ENCODE peak calls at places on chromosomes 11 and 22, in seven cellular contexts. T is sigmoid colon, O is vagina, A is stomach, F is HCT116, C is esophagus squamous epithelium, H is right atrium auricular region. D is an unnamed sample.

GRCh38 chr22:19661156-19661555 is 53.1 kb upstream of the SEPTIN5 start:
- DNase-seq in A (no peak), O (no peak), F (no peak), T (no peak), H (no peak), C (no peak), D (no peak)

GRCh38 chr22:37135023-37135422 is 14.7 kb downstream of the IL2RB start:
- DNase-seq in C (no peak), T (no peak), A (no peak), H (no peak), F (no peak), O (no peak), D (no peak)

GRCh38 chr11:81359476-81359875 is 1374.2 kb downstream of the FAM181B start:
- DNase-seq in A (no peak), C (no peak), T (no peak), F (no peak), O (no peak), H (no peak), D (no peak)

GRCh38 chr11:8964324-8965320 is at the start of gene TMEM9B:
- DNase-seq in C (peak; percentile 42), O (peak; percentile 94), F (peak; percentile 78), A (peak; percentile 93), H (peak; percentile 92), T (peak; percentile 94), D (peak; percentile 97)

GRCh38 chr11:123330471-123330870 is 99.6 kb upstream of the GRAMD1B start:
- DNase-seq in O (no peak), F (no peak), H (no peak), A (no peak), C (no peak), T (no peak), D (no peak)

GRCh38 chr11:65917434-65918210 is 1.2 kb downstream of the C11orf68 start:
- DNase-seq in C (no peak), H (no peak), O (no peak), A (no peak), F (no peak), T (no peak), D (no peak)

GRCh38 chr11:112655386-112655785 is 305.8 kb upstream of the NCAM1 start:
- DNase-seq in T (peak; percentile 84), H (peak; percentile 80), F (no peak), C (peak; percentile 3), O (no peak), A (peak; percentile 33), D (peak; percentile 93)

GRCh38 chr11:70536051-70536877 is 137.9 kb downstream of the CTTN start:
- DNase-seq in C (no peak), F (no peak), O (no peak), A (no peak), H (no peak), T (peak; percentile 48), D (no peak)

GRCh38 chr11:124877631-124878496 is 12.6 kb downstream of the ROBO3 start:
- DNase-seq in O (no peak), H (no peak), T (peak; percentile 64), A (no peak), F (no peak), C (no peak), D (no peak)

GRCh38 chr11:82683029-82683428 is 50.6 kb downstream of the FAM181B start:
- DNase-seq in T (no peak), O (no peak), C (no peak), A (no peak), F (no peak), H (no peak), D (no peak)

GRCh38 chr11:1514349-1515061 is 27.9 kb upstream of the MOB2 start:
- DNase-seq in F (no peak), O (no peak), A (no peak), T (peak; percentile 84), H (no peak), C (no peak), D (no peak)

GRCh38 chr22:28594784-28595324 is 84.8 kb downstream of the TTC28 start:
- DNase-seq in F (peak; percentile 35), H (no peak), C (no peak), A (no peak), T (no peak), O (no peak), D (no peak)

GRCh38 chr11:74579577-74580270 is 12.7 kb upstream of the POLD3 start:
- DNase-seq in F (no peak), H (no peak), C (no peak), T (no peak), A (no peak), O (no peak), D (no peak)

GRCh38 chr11:92843455-92843854 is 126.0 kb upstream of the MTNR1B start:
- DNase-seq in C (no peak), H (no peak), O (no peak), F (no peak), T (no peak), A (no peak), D (no peak)

GRCh38 chr11:105429421-105429965 is 180.4 kb upstream of the GRIA4 start:
- DNase-seq in T (no peak), C (no peak), H (no peak), F (no peak), O (no peak), A (no peak), D (no peak)

GRCh38 chr22:19515654-19516377 is 8.4 kb downstream of the CLDN5 start:
- DNase-seq in O (no peak), F (no peak), A (no peak), H (no peak), C (no peak), T (no peak), D (no peak)

GRCh38 chr22:46770151-46770641 is 7.7 kb downstream of the TBC1D22A start:
- DNase-seq in C (no peak), T (no peak), H (no peak), O (no peak), F (no peak), A (no peak), D (no peak)

GRCh38 chr22:44024288-44024908 is at the start of gene PARVB:
- DNase-seq in F (no peak), A (no peak), H (no peak), T (no peak), O (no peak), C (no peak), D (no peak)

GRCh38 chr11:69674267-69674885 is 777 bp downstream of the LTO1 start:
- DNase-seq in C (no peak), F (no peak), A (peak; percentile 50), T (peak; percentile 67), H (no peak), O (no peak), D (no peak)

GRCh38 chr11:65591939-65592814 is 3.4 kb downstream of the KCNK7 start:
- DNase-seq in A (peak; percentile 52), H (no peak), O (no peak), C (no peak), F (no peak), T (peak; percentile 76), D (no peak)

GRCh38 chr11:130666781-130667251 is 218.4 kb downstream of the ADAMTS15 start:
- DNase-seq in F (no peak), T (no peak), O (no peak), A (no peak), C (no peak), H (no peak), D (peak; percentile 80)

GRCh38 chr11:20609727-20610707 is 10.6 kb downstream of the SLC6A5 start:
- DNase-seq in T (peak; percentile 74), C (no peak), H (peak; percentile 71), A (peak; percentile 81), F (peak; percentile 41), O (no peak), D (no peak)

GRCh38 chr11:10329935-10330334 is 25.1 kb downstream of the ADM start:
- DNase-seq in H (no peak), C (no peak), A (no peak), F (no peak), T (no peak), O (no peak), D (peak; percentile 26)

GRCh38 chr11:7523416-7524210 is 9.8 kb downstream of the PPFIBP2 start:
- DNase-seq in H (no peak), A (no peak), T (no peak), F (no peak), C (no peak), O (no peak), D (no peak)
- H3K27ac ChIP-seq in H (no peak overlapping the region), A (no peak overlapping the region), T (peak overlapping the region; percentile 14), F (no peak overlapping the region), C (no peak overlapping the region), O (no peak overlapping the region), D (peak overlapping the region; percentile 29)

DNA sequence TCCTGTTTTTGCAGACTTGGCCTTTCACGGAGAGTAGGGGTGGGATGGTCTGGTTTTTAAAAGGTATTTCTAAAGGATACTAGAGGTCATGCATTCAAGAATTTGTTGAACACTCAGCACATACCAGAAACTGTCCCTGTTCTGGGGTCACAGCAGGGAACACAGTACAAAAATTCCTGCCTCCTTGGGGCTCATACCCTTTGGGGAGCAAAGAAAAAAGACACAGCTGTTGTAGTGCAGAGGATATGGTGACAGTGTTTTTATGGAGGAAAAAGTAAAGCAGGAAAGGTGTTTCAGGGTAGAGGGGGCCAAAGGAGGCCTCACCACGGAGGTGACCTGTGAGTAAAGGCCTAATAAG is 8.4 kb downstream of the SLC3A2 start:
- DNase-seq in C (no peak), O (no peak), T (no peak), A (no peak), H (no peak), F (no peak), D (no peak)
- H3K36me3 ChIP-seq in C (peaks cover 52% of the 10 kb centered on the region), O (peaks cover 56% of the 10 kb centered on the region), T (peaks cover 54% of the 10 kb centered on the region), A (peaks cover 52% of the 10 kb centered on the region), H (peaks cover 55% of the 10 kb centered on the region), F (peaks cover 53% of the 10 kb centered on the region), D (peaks cover 48% of the 10 kb centered on the region)

DNA sequence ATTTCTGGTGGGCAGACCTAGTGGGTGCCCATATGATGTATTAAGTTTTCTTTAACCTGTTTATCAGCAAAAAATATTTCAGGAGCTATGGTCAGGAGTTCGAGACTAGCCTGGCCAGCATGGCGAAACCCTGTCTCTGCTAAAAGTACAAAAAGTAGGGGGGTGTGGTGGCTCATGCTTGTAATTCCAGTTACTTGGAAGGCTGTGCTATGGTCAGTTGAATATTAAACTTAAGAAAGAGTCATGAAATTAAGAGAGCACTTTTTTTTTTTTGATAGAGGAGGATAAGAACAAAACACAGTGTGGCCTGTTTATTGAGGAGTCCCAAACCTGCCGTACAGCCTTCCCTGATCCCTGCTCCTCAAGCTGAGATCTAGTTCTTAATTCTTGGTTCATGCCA is 29.8 kb downstream of the OR6Q1 start:
- DNase-seq in F (no peak), H (no peak), C (no peak), O (no peak), A (no peak), T (no peak), D (peak; percentile 70)
- H3K27ac ChIP-seq in F (no peak overlapping the region), H (no peak overlapping the region), C (no peak overlapping the region), O (no peak overlapping the region), A (no peak overlapping the region), T (no peak overlapping the region), D (no peak overlapping the region)

GRCh38 chr11:134585666-134586285 is 173.7 kb upstream of the B3GAT1 start:
- DNase-seq in C (no peak), A (no peak), T (no peak), H (peak; percentile 28), F (no peak), O (peak; percentile 67), D (peak; percentile 62)

GRCh38 chr11:134581966-134582787 is 170.1 kb upstream of the B3GAT1 start:
- DNase-seq in A (no peak), T (peak; percentile 29), H (peak; percentile 26), F (no peak), C (no peak), O (peak; percentile 64), D (peak; percentile 75)

GRCh38 chr11:134584706-134585445 is 172.8 kb upstream of the B3GAT1 start:
- DNase-seq in F (no peak), A (no peak), T (no peak), C (no peak), O (peak; percentile 79), H (peak; percentile 58), D (peak; percentile 91)

GRCh38 chr11:134583397-134583990 is 171.5 kb upstream of the B3GAT1 start:
- DNase-seq in T (no peak), O (peak; percentile 29), A (no peak), H (peak; percentile 34), F (no peak), C (no peak), D (peak; percentile 91)

GRCh38 chr11:134584001-134584561 is 172.0 kb upstream of the B3GAT1 start:
- DNase-seq in T (no peak), H (peak; percentile 46), C (no peak), F (no peak), A (no peak), O (peak; percentile 49), D (peak; percentile 87)
- H3K36me3 ChIP-seq in T (no peaks in the 10 kb centered on the region), H (no peaks in the 10 kb centered on the region), C (no peaks in the 10 kb centered on the region), F (no peaks in the 10 kb centered on the region), A (no peaks in the 10 kb centered on the region), O (no peaks in the 10 kb centered on the region), D (no peaks in the 10 kb centered on the region)